ENCODE peak calls at places on chromosomes 16 and 17, in ten cellular contexts. O, T, U, Z, L, C, Y, S, D and H are unnamed samples.

GRCh38 chr16:54946909-54947308 is 16.2 kb downstream of the IRX5 start:
- DNase-seq in O (no peak), T (no peak), U (peak), Z (no peak), L (no peak), C (no peak), Y (no peak), S (no peak), D (no peak), H (no peak)

GRCh38 chr17:46766493-46767491 is 51.7 kb downstream of the WNT3 start:
- DNase-seq in O (peak), T (no peak), U (no peak), Z (no peak), L (no peak), C (no peak), Y (no peak), S (no peak), D (no peak), H (no peak)

GRCh38 chr17:2724783-2725164 is 13.2 kb upstream of the CLUH start:
- DNase-seq in O (peak), T (no peak), U (peak), Z (peak), L (peak), C (no peak), Y (no peak), S (no peak), D (no peak), H (no peak)

GRCh38 chr17:42276359-42276608 is at the start of gene STAT5B:
- DNase-seq in O (peak), T (no peak), U (peak), Z (peak), L (peak), C (no peak), Y (peak), S (peak), D (peak), H (peak)

GRCh38 chr17:2068101-2068518 is 13.2 kb downstream of the HIC1 start:
- DNase-seq in O (no peak), T (no peak), U (peak), Z (no peak), L (no peak), C (no peak), Y (no peak), S (no peak), D (no peak), H (peak)

GRCh38 chr17:68576137-68576536 is 25.0 kb downstream of the FAM20A start:
- DNase-seq in O (no peak), T (no peak), U (no peak), Z (no peak), L (no peak), C (no peak), Y (no peak), S (no peak), D (no peak), H (no peak)

GRCh38 chr17:78697122-78697845 is 84.8 kb downstream of the CYTH1 start:
- DNase-seq in O (peak), T (no peak), U (peak), Z (no peak), L (no peak), C (no peak), Y (no peak), S (no peak), D (no peak), H (peak)

GRCh38 chr16:17177242-17177967 is 293.4 kb downstream of the XYLT1 start:
- DNase-seq in O (no peak), T (no peak), U (peak), Z (no peak), L (no peak), C (no peak), Y (no peak), S (no peak), D (no peak), H (no peak)

GRCh38 chr17:685006-685405 is 29.6 kb downstream of the VPS53 start:
- DNase-seq in O (no peak), T (no peak), U (no peak), Z (no peak), L (no peak), C (no peak), Y (no peak), S (no peak), D (no peak), H (no peak)

GRCh38 chr16:66490774-66491715 is 58.9 kb downstream of the TK2 start:
- DNase-seq in O (peak), T (no peak), U (no peak), Z (no peak), L (no peak), C (no peak), Y (no peak), S (no peak), D (no peak), H (no peak)

GRCh38 chr16:66652661-66653060 is 43.9 kb downstream of the CMTM4 start:
- DNase-seq in O (no peak), T (no peak), U (peak), Z (no peak), L (no peak), C (no peak), Y (no peak), S (no peak), D (no peak), H (no peak)

GRCh38 chr17:42321555-42321954 is 33.3 kb downstream of the STAT5A start:
- DNase-seq in O (no peak), T (no peak), U (no peak), Z (no peak), L (no peak), C (no peak), Y (no peak), S (no peak), D (no peak), H (no peak)

GRCh38 chr16:8686879-8687278 is 12.5 kb downstream of the ABAT start:
- DNase-seq in O (no peak), T (no peak), U (no peak), Z (no peak), L (no peak), C (no peak), Y (no peak), S (no peak), D (no peak), H (no peak)

GRCh38 chr16:67399749-67400704 is 6.7 kb upstream of the TPPP3 start:
- DNase-seq in O (no peak), T (no peak), U (no peak), Z (no peak), L (no peak), C (peak), Y (no peak), S (no peak), D (no peak), H (no peak)

GRCh38 chr17:76419576-76420245 is 33.2 kb downstream of the UBE2O start:
- DNase-seq in O (no peak), T (no peak), U (no peak), Z (no peak), L (no peak), C (no peak), Y (no peak), S (no peak), D (no peak), H (no peak)

GRCh38 chr16:54436342-54436741 is 149.8 kb upstream of the IRX3 start:
- DNase-seq in O (no peak), T (no peak), U (no peak), Z (no peak), L (no peak), C (no peak), Y (no peak), S (no peak), D (no peak), H (no peak)

GRCh38 chr16:88905563-88905962 is 39.1 kb upstream of the PABPN1L start:
- DNase-seq in O (no peak), T (peak), U (peak), Z (peak), L (peak), C (no peak), Y (no peak), S (no peak), D (no peak), H (no peak)

GRCh38 chr16:12612598-12613101 is 191.0 kb downstream of the CPPED1 start:
- DNase-seq in O (peak), T (no peak), U (no peak), Z (no peak), L (no peak), C (no peak), Y (no peak), S (no peak), D (no peak), H (peak)

GRCh38 chr17:63116228-63116627 is 150.2 kb downstream of the TANC2 start:
- DNase-seq in O (no peak), T (no peak), U (no peak), Z (no peak), L (no peak), C (no peak), Y (no peak), S (no peak), D (no peak), H (no peak)

GRCh38 chr17:81073967-81074366 is 39.0 kb downstream of the BAIAP2 start:
- DNase-seq in O (no peak), T (no peak), U (no peak), Z (no peak), L (no peak), C (no peak), Y (no peak), S (no peak), D (no peak), H (no peak)

GRCh38 chr17:48544356-48545021 is 420 bp downstream of the HOXB2 start:
- DNase-seq in O (peak), T (peak), U (peak), Z (peak), L (peak), C (no peak), Y (peak), S (peak), D (no peak), H (peak)

GRCh38 chr17:74086992-74087391 is 116.5 kb upstream of the RPL38 start:
- DNase-seq in O (no peak), T (no peak), U (no peak), Z (no peak), L (no peak), C (no peak), Y (no peak), S (no peak), D (no peak), H (no peak)

GRCh38 chr16:57689772-57690558 is 4.6 kb upstream of the DRC7 start:
- DNase-seq in O (peak), T (no peak), U (no peak), Z (no peak), L (peak), C (no peak), Y (peak), S (no peak), D (no peak), H (no peak)

GRCh38 chr17:57366558-57367351 is 110.4 kb downstream of the MSI2 start:
- DNase-seq in O (no peak), T (no peak), U (peak), Z (no peak), L (no peak), C (no peak), Y (no peak), S (peak), D (no peak), H (no peak)

GRCh38 chr16:86930001-86930400 is 351.7 kb downstream of the FOXL1 start:
- DNase-seq in O (no peak), T (no peak), U (no peak), Z (no peak), L (no peak), C (no peak), Y (no peak), S (no peak), D (no peak), H (peak)

GRCh38 chr16:84339316-84339715 is 29.0 kb upstream of the ATP2C2 start:
- DNase-seq in O (no peak), T (no peak), U (no peak), Z (no peak), L (no peak), C (no peak), Y (no peak), S (peak), D (no peak), H (no peak)

GRCh38 chr17:48804936-48805411 is 12.1 kb downstream of the TTLL6 start:
- DNase-seq in O (peak), T (peak), U (peak), Z (peak), L (peak), C (peak), Y (peak), S (peak), D (peak), H (peak)

GRCh38 chr16:12255473-12255872 is 278.9 kb downstream of the SNX29 start:
- DNase-seq in O (no peak), T (no peak), U (no peak), Z (no peak), L (no peak), C (no peak), Y (no peak), S (no peak), D (no peak), H (no peak)

GRCh38 chr17:29836643-29837042 is 93.4 kb downstream of the SSH2 start:
- DNase-seq in O (no peak), T (no peak), U (peak), Z (no peak), L (no peak), C (no peak), Y (no peak), S (no peak), D (no peak), H (peak)

GRCh38 chr17:61397086-61397842 is 2.4 kb upstream of the TBX2 start:
- DNase-seq in O (no peak), T (no peak), U (peak), Z (peak), L (no peak), C (no peak), Y (no peak), S (no peak), D (no peak), H (no peak)

GRCh38 chr17:40621558-40621957 is 26.1 kb downstream of the SMARCE1 start:
- DNase-seq in O (no peak), T (no peak), U (no peak), Z (no peak), L (no peak), C (no peak), Y (no peak), S (no peak), D (no peak), H (no peak)

GRCh38 chr16:87538594-87538993 is 45.8 kb upstream of the ZCCHC14 start:
- DNase-seq in O (no peak), T (no peak), U (peak), Z (no peak), L (no peak), C (no peak), Y (no peak), S (no peak), D (no peak), H (no peak)

GRCh38 chr16:30356401-30357084 is 1.4 kb upstream of the CD2BP2 start:
- DNase-seq in O (peak), T (no peak), U (peak), Z (no peak), L (no peak), C (peak), Y (peak), S (peak), D (peak), H (no peak)

GRCh38 chr17:16262201-16262600 is 45.2 kb downstream of the PIGL start:
- DNase-seq in O (no peak), T (no peak), U (no peak), Z (no peak), L (no peak), C (no peak), Y (no peak), S (no peak), D (no peak), H (no peak)

GRCh38 chr17:81381632-81382577 is 13.4 kb upstream of the BAHCC1 start:
- DNase-seq in O (no peak), T (no peak), U (no peak), Z (no peak), L (no peak), C (no peak), Y (no peak), S (no peak), D (no peak), H (no peak)

GRCh38 chr16:23981429-23982399 is 145.9 kb downstream of the PRKCB start:
- DNase-seq in O (no peak), T (no peak), U (no peak), Z (no peak), L (no peak), C (no peak), Y (no peak), S (no peak), D (no peak), H (no peak)

GRCh38 chr17:35765731-35766488 is 5.2 kb downstream of the C17orf50 start:
- DNase-seq in O (no peak), T (no peak), U (no peak), Z (no peak), L (no peak), C (no peak), Y (no peak), S (no peak), D (no peak), H (no peak)

GRCh38 chr17:14312522-14312921 is 11.6 kb downstream of the HS3ST3B1 start:
- DNase-seq in O (no peak), T (no peak), U (no peak), Z (no peak), L (no peak), C (no peak), Y (no peak), S (no peak), D (no peak), H (no peak)